ENCODE peak calls at places on chromosomes 12 and 14, in eight cellular contexts. E is dermis blood vessel endothelial cell, S is HuH-7.5, K is AG04450, A is NCI-H1930, C is RKO, T is RCC 7860, F is fibroblast of the conjunctiva. L is an unnamed sample.

GRCh38 chr12:122226366-122227222 is 742 bp upstream of the DIABLO start:
- DNase-seq in K (no peak), F (no peak), C (no peak), S (no peak), A (no peak), T (no peak), E (no peak), L (no peak)

GRCh38 chr14:64759555-64759938 is 55.3 kb downstream of the PLEKHG3 start:
- DNase-seq in E (no peak), F (no peak), K (no peak), A (no peak), T (no peak), C (no peak), S (no peak), L (no peak)

GRCh38 chr12:109432842-109433304 is 44.2 kb downstream of the KCTD10 start:
- DNase-seq in K (peak), E (peak), C (peak), F (peak), S (peak), A (peak), T (peak), L (peak)

GRCh38 chr14:39175445-39176262 is 600 bp downstream of the PNN start:
- DNase-seq in K (no peak), E (peak), C (peak), F (no peak), S (no peak), T (no peak), A (no peak), L (peak)

GRCh38 chr12:71947645-71948105 is 9.0 kb downstream of the TPH2 start:
- DNase-seq in F (no peak), T (no peak), C (peak), A (peak), K (peak), E (peak), S (no peak), L (no peak)

GRCh38 chr12:126681676-126682075 is 1585.3 kb upstream of the TMEM132C start:
- DNase-seq in T (no peak), C (no peak), F (no peak), A (no peak), S (no peak), K (no peak), E (no peak), L (no peak)

GRCh38 chr12:59700145-59700435 is 104.3 kb downstream of the SLC16A7 start:
- DNase-seq in T (no peak), C (no peak), E (no peak), K (no peak), F (no peak), S (no peak), A (no peak), L (no peak)

GRCh38 chr12:106446429-106447092 is 89.0 kb downstream of the POLR3B start:
- DNase-seq in A (peak), T (no peak), E (peak), K (no peak), C (no peak), S (no peak), F (no peak), L (no peak)

GRCh38 chr14:30874999-30875787 is 834 bp downstream of the COCH start:
- DNase-seq in F (no peak), A (no peak), S (peak), K (no peak), E (peak), T (no peak), C (no peak), L (no peak)

GRCh38 chr14:53957739-53958138 is 1.1 kb upstream of the BMP4 start:
- DNase-seq in T (no peak), C (no peak), F (no peak), E (no peak), A (no peak), S (no peak), K (no peak), L (no peak)

GRCh38 chr14:68897559-68898160 is 81.4 kb downstream of the ACTN1 start:
- DNase-seq in F (no peak), K (no peak), C (no peak), T (no peak), E (no peak), A (no peak), S (no peak), L (no peak)

GRCh38 chr12:62647586-62647985 is 181.0 kb downstream of the MON2 start:
- DNase-seq in F (no peak), K (no peak), A (no peak), S (no peak), E (no peak), T (no peak), C (no peak), L (no peak)

GRCh38 chr12:109927622-109928021 is 27.5 kb downstream of the TCHP start:
- DNase-seq in F (peak), K (no peak), S (peak), T (peak), E (peak), A (no peak), C (peak), L (peak)